ENCODE peak calls at places on chromosomes 7 and 10, in five cellular contexts. N, G, T, L and K are unnamed samples.

GRCh38 chr7:154931906-154932305 is 71.0 kb downstream of the PAXIP1 start:
- DNase-seq in L (no peak), T (peak; percentile 6), G (no peak), N (no peak), K (no peak)

GRCh38 chr10:30000802-30001571 is 58.4 kb downstream of the JCAD start:
- DNase-seq in L (no peak), N (no peak), T (peak; percentile 66), G (no peak), K (peak; percentile 32)

GRCh38 chr7:55193245-55193644 is 171.9 kb upstream of the LANCL2 start:
- DNase-seq in N (no peak), L (no peak), T (no peak), G (no peak), K (no peak)

GRCh38 chr7:112869111-112869774 is 79.0 kb upstream of the TMEM168 start:
- DNase-seq in L (peak; percentile 74), G (peak; percentile 47), T (peak; percentile 45), N (peak; percentile 4), K (no peak)

GRCh38 chr7:683526-684205 is 42.8 kb upstream of the DNAAF5 start:
- DNase-seq in N (no peak), G (no peak), L (no peak), T (no peak), K (no peak)

GRCh38 chr10:43316988-43317387 is 50.1 kb upstream of the RASGEF1A start:
- DNase-seq in T (no peak), G (no peak), L (no peak), N (no peak), K (no peak)

GRCh38 chr10:24444337-24444736 is 235.4 kb downstream of the KIAA1217 start:
- DNase-seq in G (no peak), L (no peak), T (peak; percentile 94), N (no peak), K (no peak)

GRCh38 chr7:140327261-140327661 is 71.1 kb downstream of the SLC37A3 start:
- DNase-seq in N (no peak), L (no peak), T (no peak), G (no peak), K (no peak)

GRCh38 chr10:97726636-97727178 is 10.2 kb upstream of the ZFYVE27 start:
- DNase-seq in N (no peak), G (no peak), L (peak; percentile 57), T (peak; percentile 32), K (no peak)

GRCh38 chr10:23322082-23322481 is 22.5 kb downstream of the C10orf67 start:
- DNase-seq in T (no peak), N (no peak), G (no peak), L (no peak), K (no peak)

GRCh38 chr7:156423876-156424275 is 216.7 kb upstream of the RNF32 start:
- DNase-seq in L (no peak), T (no peak), G (no peak), N (no peak), K (no peak)

GRCh38 chr10:119991816-119992215 is 99.3 kb downstream of the SEC23IP start:
- DNase-seq in L (no peak), G (no peak), T (no peak), N (no peak), K (no peak)

GRCh38 chr7:27157717-27158431 is 1.4 kb upstream of the HOXA7 start:
- DNase-seq in G (no peak), L (peak; percentile 32), T (no peak), N (no peak), K (no peak)

GRCh38 chr7:109309790-109310189 is 740.1 kb downstream of the DNAJB9 start:
- DNase-seq in T (no peak), G (no peak), N (no peak), L (no peak), K (no peak)

GRCh38 chr10:63515002-63515763 is 6.0 kb upstream of the REEP3 start:
- DNase-seq in T (peak; percentile 85), N (no peak), G (no peak), L (peak; percentile 89), K (no peak)

GRCh38 chr10:81018898-81019890 is 481.5 kb downstream of the SH2D4B start:
- DNase-seq in T (peak; percentile 2), N (no peak), L (peak; percentile 48), G (peak; percentile 33), K (no peak)

GRCh38 chr10:129389194-129389593 is 77.8 kb upstream of the MGMT start:
- DNase-seq in N (no peak), G (no peak), L (no peak), T (no peak), K (no peak)

GRCh38 chr7:129227646-129228578 is 3.1 kb downstream of the AHCYL2 start:
- DNase-seq in L (no peak), T (no peak), N (no peak), G (no peak), K (no peak)

GRCh38 chr10:104317195-104318095 is 20.8 kb downstream of the ITPRIP start:
- DNase-seq in T (peak; percentile 55), N (no peak), G (no peak), L (no peak), K (peak; percentile 51)

GRCh38 chr7:64873517-64873916 is 29.6 kb upstream of the ZNF273 start:
- DNase-seq in G (peak; percentile 3), N (no peak), T (no peak), L (no peak), K (no peak)

GRCh38 chr7:129774871-129775694 is 163.6 kb downstream of the NRF1 start:
- DNase-seq in L (no peak), T (no peak), N (no peak), G (no peak), K (no peak)

GRCh38 chr10:128077155-128077875 is 48.9 kb downstream of the MKI67 start:
- DNase-seq in T (no peak), G (no peak), L (no peak), N (no peak), K (no peak)

GRCh38 chr7:5417106-5418071 is 6.2 kb downstream of the TNRC18 start:
- DNase-seq in G (peak; percentile 6), T (peak; percentile 69), L (peak; percentile 86), N (no peak), K (no peak)

GRCh38 chr10:79936625-79937255 is 12.2 kb downstream of the SFTPD start:
- DNase-seq in T (no peak), N (no peak), G (no peak), L (no peak), K (no peak)

GRCh38 chr10:110479710-110480109 is 18.0 kb upstream of the DUSP5 start:
- DNase-seq in T (no peak), L (no peak), N (no peak), G (no peak), K (no peak)

GRCh38 chr7:9709211-9709610 is 1264.5 kb upstream of the PHF14 start:
- DNase-seq in T (no peak), G (no peak), L (no peak), N (no peak), K (no peak)

GRCh38 chr7:115009139-115009538 is 87.2 kb downstream of the MDFIC start:
- DNase-seq in L (no peak), N (no peak), T (no peak), G (no peak), K (no peak)

GRCh38 chr7:112989531-112989930 is 97.1 kb downstream of the GPR85 start:
- DNase-seq in G (no peak), N (no peak), L (no peak), T (peak; percentile 35), K (no peak)

GRCh38 chr10:72248477-72249151 is 25.1 kb upstream of the DDIT4 start:
- DNase-seq in G (peak; percentile 77), L (peak; percentile 60), T (no peak), N (peak; percentile 68), K (peak; percentile 93)

GRCh38 chr7:18019562-18019961 is 8.1 kb downstream of the PRPS1L1 start:
- DNase-seq in N (no peak), T (peak; percentile 65), G (no peak), L (no peak), K (no peak)

GRCh38 chr10:52517017-52517416 is 202.9 kb downstream of the DKK1 start:
- DNase-seq in N (no peak), T (no peak), G (no peak), L (peak; percentile 26), K (no peak)

GRCh38 chr10:118278649-118279048 is 63.5 kb downstream of the FAM204A start:
- DNase-seq in G (no peak), N (no peak), T (peak; percentile 10), L (no peak), K (no peak)

GRCh38 chr7:70590126-70590854 is 541.7 kb upstream of the GALNT17 start:
- DNase-seq in N (no peak), G (no peak), L (no peak), T (no peak), K (no peak)